ENCODE peak calls at places on chromosomes 5 and 9, in ten cellular contexts. One of them, this sample, is unnamed.

GRCh38 chr5:113190347-113190746 is 213.7 kb downstream of the DCP2 start:
- DNase-seq in KBM-7: no peak
- DNase-seq in AG08395: peak
- DNase-seq in astrocyte of the spinal cord: no peak
- DNase-seq in activated CD4-positive, alpha-beta T cell treated with anti-CD3 and anti-CD28 coated beads for 36 hours: no peak
- DNase-seq in endothelial cell: no peak
- DNase-seq in GM12892: no peak
- DNase-seq in M059J: peak
- DNase-seq in hypothalamus: no peak
- DNase-seq in epithelial cell of prostate: no peak
- DNase-seq in this sample: no peak

GRCh38 chr9:105053209-105053652 is 125.3 kb upstream of the ABCA1 start:
- DNase-seq in KBM-7: no peak
- DNase-seq in AG08395: peak
- DNase-seq in astrocyte of the spinal cord: peak
- DNase-seq in activated CD4-positive, alpha-beta T cell treated with anti-CD3 and anti-CD28 coated beads for 36 hours: peak
- DNase-seq in endothelial cell: no peak
- DNase-seq in GM12892: no peak
- DNase-seq in M059J: peak
- DNase-seq in hypothalamus: no peak
- DNase-seq in epithelial cell of prostate: peak
- DNase-seq in this sample: peak

GRCh38 chr9:70411141-70411929 is 3.1 kb downstream of the KLF9 start:
- DNase-seq in KBM-7: peak
- DNase-seq in AG08395: peak
- DNase-seq in astrocyte of the spinal cord: peak
- DNase-seq in activated CD4-positive, alpha-beta T cell treated with anti-CD3 and anti-CD28 coated beads for 36 hours: peak
- DNase-seq in endothelial cell: no peak
- DNase-seq in GM12892: no peak
- DNase-seq in M059J: peak
- DNase-seq in hypothalamus: no peak
- DNase-seq in epithelial cell of prostate: no peak
- DNase-seq in this sample: peak

GRCh38 chr9:103734471-103734870 is 359.6 kb upstream of the SMC2 start:
- DNase-seq in KBM-7: no peak
- DNase-seq in AG08395: no peak
- DNase-seq in astrocyte of the spinal cord: peak
- DNase-seq in activated CD4-positive, alpha-beta T cell treated with anti-CD3 and anti-CD28 coated beads for 36 hours: no peak
- DNase-seq in endothelial cell: no peak
- DNase-seq in GM12892: no peak
- DNase-seq in M059J: no peak
- DNase-seq in hypothalamus: no peak
- DNase-seq in epithelial cell of prostate: no peak
- DNase-seq in this sample: no peak

GRCh38 chr9:91750343-91750742 is 199.7 kb downstream of the ROR2 start:
- DNase-seq in KBM-7: no peak
- DNase-seq in AG08395: peak
- DNase-seq in astrocyte of the spinal cord: no peak
- DNase-seq in activated CD4-positive, alpha-beta T cell treated with anti-CD3 and anti-CD28 coated beads for 36 hours: no peak
- DNase-seq in endothelial cell: no peak
- DNase-seq in GM12892: no peak
- DNase-seq in M059J: no peak
- DNase-seq in hypothalamus: no peak
- DNase-seq in epithelial cell of prostate: no peak
- DNase-seq in this sample: peak

GRCh38 chr5:122498163-122498562 is 186.1 kb downstream of the SNCAIP start:
- DNase-seq in KBM-7: no peak
- DNase-seq in AG08395: peak
- DNase-seq in astrocyte of the spinal cord: no peak
- DNase-seq in activated CD4-positive, alpha-beta T cell treated with anti-CD3 and anti-CD28 coated beads for 36 hours: no peak
- DNase-seq in endothelial cell: peak
- DNase-seq in GM12892: no peak
- DNase-seq in M059J: peak
- DNase-seq in hypothalamus: no peak
- DNase-seq in epithelial cell of prostate: no peak
- DNase-seq in this sample: no peak

GRCh38 chr5:131389096-131389868 is 125.4 kb downstream of the CDC42SE2 start:
- DNase-seq in KBM-7: no peak
- DNase-seq in AG08395: no peak
- DNase-seq in astrocyte of the spinal cord: no peak
- DNase-seq in activated CD4-positive, alpha-beta T cell treated with anti-CD3 and anti-CD28 coated beads for 36 hours: peak
- DNase-seq in endothelial cell: no peak
- DNase-seq in GM12892: no peak
- DNase-seq in M059J: no peak
- DNase-seq in hypothalamus: no peak
- DNase-seq in epithelial cell of prostate: no peak
- DNase-seq in this sample: no peak

GRCh38 chr5:157108961-157109360 is at the start of gene HAVCR2:
- DNase-seq in KBM-7: peak
- DNase-seq in AG08395: no peak
- DNase-seq in astrocyte of the spinal cord: no peak
- DNase-seq in activated CD4-positive, alpha-beta T cell treated with anti-CD3 and anti-CD28 coated beads for 36 hours: peak
- DNase-seq in endothelial cell: no peak
- DNase-seq in GM12892: no peak
- DNase-seq in M059J: no peak
- DNase-seq in hypothalamus: no peak
- DNase-seq in epithelial cell of prostate: no peak
- DNase-seq in this sample: no peak

GRCh38 chr5:176497852-176498251 is 39.4 kb downstream of the RNF44 start:
- DNase-seq in KBM-7: no peak
- DNase-seq in AG08395: no peak
- DNase-seq in astrocyte of the spinal cord: no peak
- DNase-seq in activated CD4-positive, alpha-beta T cell treated with anti-CD3 and anti-CD28 coated beads for 36 hours: no peak
- DNase-seq in endothelial cell: no peak
- DNase-seq in GM12892: no peak
- DNase-seq in M059J: peak
- DNase-seq in hypothalamus: no peak
- DNase-seq in epithelial cell of prostate: peak
- DNase-seq in this sample: peak

GRCh38 chr9:94140791-94141790 is 56.8 kb downstream of the PTPDC1 start:
- DNase-seq in KBM-7: no peak
- DNase-seq in AG08395: no peak
- DNase-seq in astrocyte of the spinal cord: peak
- DNase-seq in activated CD4-positive, alpha-beta T cell treated with anti-CD3 and anti-CD28 coated beads for 36 hours: no peak
- DNase-seq in endothelial cell: no peak
- DNase-seq in GM12892: no peak
- DNase-seq in M059J: peak
- DNase-seq in hypothalamus: no peak
- DNase-seq in epithelial cell of prostate: no peak
- DNase-seq in this sample: no peak

GRCh38 chr5:9479361-9479760 is 66.5 kb downstream of the SEMA5A start:
- DNase-seq in KBM-7: no peak
- DNase-seq in AG08395: peak
- DNase-seq in astrocyte of the spinal cord: peak
- DNase-seq in activated CD4-positive, alpha-beta T cell treated with anti-CD3 and anti-CD28 coated beads for 36 hours: no peak
- DNase-seq in endothelial cell: no peak
- DNase-seq in GM12892: no peak
- DNase-seq in M059J: peak
- DNase-seq in hypothalamus: no peak
- DNase-seq in epithelial cell of prostate: no peak
- DNase-seq in this sample: peak

GRCh38 chr9:89377411-89377810 is 59.1 kb downstream of the SECISBP2 start:
- DNase-seq in KBM-7: no peak
- DNase-seq in AG08395: no peak
- DNase-seq in astrocyte of the spinal cord: no peak
- DNase-seq in activated CD4-positive, alpha-beta T cell treated with anti-CD3 and anti-CD28 coated beads for 36 hours: no peak
- DNase-seq in endothelial cell: no peak
- DNase-seq in GM12892: no peak
- DNase-seq in M059J: no peak
- DNase-seq in hypothalamus: no peak
- DNase-seq in epithelial cell of prostate: no peak
- DNase-seq in this sample: no peak

GRCh38 chr5:179906795-179907569 is 715 bp downstream of the TBC1D9B start:
- DNase-seq in KBM-7: peak
- DNase-seq in AG08395: peak
- DNase-seq in astrocyte of the spinal cord: peak
- DNase-seq in activated CD4-positive, alpha-beta T cell treated with anti-CD3 and anti-CD28 coated beads for 36 hours: peak
- DNase-seq in endothelial cell: peak
- DNase-seq in GM12892: no peak
- DNase-seq in M059J: peak
- DNase-seq in hypothalamus: peak
- DNase-seq in epithelial cell of prostate: no peak
- DNase-seq in this sample: no peak

GRCh38 chr9:28925184-28925583 is 1351.9 kb upstream of the C9orf72 start:
- DNase-seq in KBM-7: no peak
- DNase-seq in AG08395: no peak
- DNase-seq in astrocyte of the spinal cord: no peak
- DNase-seq in activated CD4-positive, alpha-beta T cell treated with anti-CD3 and anti-CD28 coated beads for 36 hours: no peak
- DNase-seq in endothelial cell: no peak
- DNase-seq in GM12892: no peak
- DNase-seq in M059J: peak
- DNase-seq in hypothalamus: no peak
- DNase-seq in epithelial cell of prostate: no peak
- DNase-seq in this sample: no peak

GRCh38 chr9:4299006-4299795 is 667 bp downstream of the GLIS3 start:
- DNase-seq in KBM-7: peak
- DNase-seq in AG08395: peak
- DNase-seq in astrocyte of the spinal cord: peak
- DNase-seq in activated CD4-positive, alpha-beta T cell treated with anti-CD3 and anti-CD28 coated beads for 36 hours: peak
- DNase-seq in endothelial cell: peak
- DNase-seq in GM12892: peak
- DNase-seq in M059J: peak
- DNase-seq in hypothalamus: no peak
- DNase-seq in epithelial cell of prostate: no peak
- DNase-seq in this sample: peak

GRCh38 chr9:76486151-76486550 is 27.2 kb downstream of the GCNT1 start:
- DNase-seq in KBM-7: no peak
- DNase-seq in AG08395: no peak
- DNase-seq in astrocyte of the spinal cord: peak
- DNase-seq in activated CD4-positive, alpha-beta T cell treated with anti-CD3 and anti-CD28 coated beads for 36 hours: no peak
- DNase-seq in endothelial cell: no peak
- DNase-seq in GM12892: no peak
- DNase-seq in M059J: no peak
- DNase-seq in hypothalamus: no peak
- DNase-seq in epithelial cell of prostate: no peak
- DNase-seq in this sample: no peak

GRCh38 chr9:88798476-88798875 is 192.8 kb upstream of the S1PR3 start:
- DNase-seq in KBM-7: no peak
- DNase-seq in AG08395: no peak
- DNase-seq in astrocyte of the spinal cord: no peak
- DNase-seq in activated CD4-positive, alpha-beta T cell treated with anti-CD3 and anti-CD28 coated beads for 36 hours: no peak
- DNase-seq in endothelial cell: no peak
- DNase-seq in GM12892: no peak
- DNase-seq in M059J: no peak
- DNase-seq in hypothalamus: no peak
- DNase-seq in epithelial cell of prostate: no peak
- DNase-seq in this sample: no peak

GRCh38 chr5:180809403-180810209 is 7.0 kb upstream of the MGAT1 start:
- DNase-seq in KBM-7: peak
- DNase-seq in AG08395: peak
- DNase-seq in astrocyte of the spinal cord: peak
- DNase-seq in activated CD4-positive, alpha-beta T cell treated with anti-CD3 and anti-CD28 coated beads for 36 hours: peak
- DNase-seq in endothelial cell: peak
- DNase-seq in GM12892: peak
- DNase-seq in M059J: peak
- DNase-seq in hypothalamus: peak
- DNase-seq in epithelial cell of prostate: peak
- DNase-seq in this sample: peak

GRCh38 chr5:176578391-176578808 is 29.3 kb downstream of the CDHR2 start:
- DNase-seq in KBM-7: peak
- DNase-seq in AG08395: peak
- DNase-seq in astrocyte of the spinal cord: peak
- DNase-seq in activated CD4-positive, alpha-beta T cell treated with anti-CD3 and anti-CD28 coated beads for 36 hours: peak
- DNase-seq in endothelial cell: peak
- DNase-seq in GM12892: no peak
- DNase-seq in M059J: peak
- DNase-seq in hypothalamus: no peak
- DNase-seq in epithelial cell of prostate: peak
- DNase-seq in this sample: peak

GRCh38 chr9:36154213-36154952 is 14.8 kb upstream of the CCIN start:
- DNase-seq in KBM-7: peak
- DNase-seq in AG08395: peak
- DNase-seq in astrocyte of the spinal cord: peak
- DNase-seq in activated CD4-positive, alpha-beta T cell treated with anti-CD3 and anti-CD28 coated beads for 36 hours: no peak
- DNase-seq in endothelial cell: peak
- DNase-seq in GM12892: no peak
- DNase-seq in M059J: peak
- DNase-seq in hypothalamus: no peak
- DNase-seq in epithelial cell of prostate: no peak
- DNase-seq in this sample: peak

GRCh38 chr5:60993425-60993824 is 48.4 kb downstream of the NDUFAF2 start:
- DNase-seq in KBM-7: peak
- DNase-seq in AG08395: no peak
- DNase-seq in astrocyte of the spinal cord: no peak
- DNase-seq in activated CD4-positive, alpha-beta T cell treated with anti-CD3 and anti-CD28 coated beads for 36 hours: no peak
- DNase-seq in endothelial cell: no peak
- DNase-seq in GM12892: no peak
- DNase-seq in M059J: no peak
- DNase-seq in hypothalamus: no peak
- DNase-seq in epithelial cell of prostate: no peak
- DNase-seq in this sample: no peak

This sample was measured in HFFc6.